ENCODE peak calls at places on chromosome 12, in four cellular contexts. B is K562, J is GM12878, N is H1. T is an unnamed sample.

GRCh38 chr12:43009307-43009706 is 419.8 kb upstream of the PRICKLE1 start:
- DNase-seq in J (no peak), B (peak; percentile 8), N (no peak), T (no peak)

GRCh38 chr12:85829391-85829790 is 6.8 kb downstream of the RASSF9 start:
- DNase-seq in J (no peak), B (no peak), N (no peak), T (no peak)

GRCh38 chr12:57761391-57761998 is 5.4 kb downstream of the CYP27B1 start:
- DNase-seq in N (no peak), B (no peak), J (no peak), T (no peak)

GRCh38 chr12:111753144-111753881 is 13.4 kb upstream of the ALDH2 start:
- DNase-seq in N (peak; percentile 80), J (no peak), B (peak; percentile 87), T (peak; percentile 2)

GRCh38 chr12:18158774-18159557 is 69.0 kb upstream of the RERGL start:
- DNase-seq in B (peak; percentile 37), J (no peak), N (peak; percentile 54), T (no peak)

GRCh38 chr12:13099066-13099909 is 4.2 kb downstream of the GSG1 start:
- DNase-seq in B (no peak), J (no peak), N (no peak), T (no peak)

GRCh38 chr12:111881712-111882111 is 39.7 kb downstream of the MAPKAPK5 start:
- DNase-seq in B (no peak), J (no peak), N (no peak), T (no peak)

GRCh38 chr12:68428724-68429580 is 96.8 kb upstream of the MDM1 start:
- DNase-seq in B (no peak), N (no peak), J (no peak), T (no peak)

GRCh38 chr12:52433501-52434095 is 573 bp downstream of the KRT75 start:
- DNase-seq in N (no peak), J (no peak), B (no peak), T (no peak)

GRCh38 chr12:79156846-79157463 is 292.4 kb downstream of the SYT1 start:
- DNase-seq in J (no peak), N (no peak), B (no peak), T (no peak)

GRCh38 chr12:54229624-54230212 is 40.9 kb upstream of the SMUG1 start:
- DNase-seq in N (no peak), B (no peak), J (no peak), T (peak; percentile 60)

GRCh38 chr12:90290980-90291975 is 582.6 kb upstream of the ATP2B1 start:
- DNase-seq in J (no peak), N (no peak), B (no peak), T (no peak)

GRCh38 chr12:52221912-52222457 is 11.1 kb upstream of the KRT7 start:
- DNase-seq in N (peak; percentile 96), B (peak; percentile 56), J (no peak), T (peak; percentile 67)

GRCh38 chr12:130590685-130591084 is 125.4 kb downstream of the RIMBP2 start:
- DNase-seq in B (no peak), J (no peak), N (no peak), T (no peak)

GRCh38 chr12:66032739-66033138 is 97.8 kb downstream of the LLPH start:
- DNase-seq in B (no peak), J (no peak), N (no peak), T (no peak)

GRCh38 chr12:66036317-66036716 is 94.2 kb downstream of the LLPH start:
- DNase-seq in J (no peak), B (no peak), N (no peak), T (peak; percentile 82)

GRCh38 chr12:66030217-66030781 is 100.3 kb downstream of the LLPH start:
- DNase-seq in J (no peak), B (no peak), N (no peak), T (no peak)

GRCh38 chr12:66035289-66035961 is 95.1 kb downstream of the LLPH start:
- DNase-seq in N (no peak), J (no peak), B (no peak), T (peak; percentile 68)
- TF ChIP-seq EGR1 in N (no peak), J (no peak), B (no peak), T (no peak)

DNA sequence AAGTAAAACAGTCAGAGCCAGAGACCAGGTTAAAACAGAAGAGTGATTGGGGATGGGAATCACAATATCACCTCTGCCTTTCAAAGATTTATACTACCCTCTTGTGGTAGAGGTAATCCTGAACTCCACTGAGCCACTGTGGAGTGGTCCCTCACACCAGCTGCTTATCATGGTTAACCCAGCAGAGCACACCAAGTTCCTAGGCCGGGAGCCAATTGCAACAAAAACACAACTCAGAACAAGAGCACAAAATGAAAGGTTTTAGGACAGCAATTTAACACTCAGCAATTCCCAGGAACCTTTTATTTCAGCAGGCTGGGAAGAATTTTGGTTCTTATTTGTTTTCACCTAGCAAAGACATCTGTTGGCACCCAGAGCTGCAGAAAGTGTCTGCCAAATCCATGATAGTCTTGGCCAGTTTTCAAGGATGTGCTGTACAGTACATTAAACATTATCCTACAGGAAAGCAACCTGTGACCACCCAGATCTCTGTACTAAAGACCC is 220.5 kb upstream of the ATXN7L3B start:
- DNase-seq in B (peak; percentile 6), J (no peak), N (no peak), T (no peak)
- TF ChIP-seq EGR1 in B (no peak), J (no peak), N (no peak), T (no peak)

GRCh38 chr12:26853303-26854027 is 20.5 kb upstream of the ITPR2 start:
- DNase-seq in B (peak; percentile 53), N (peak; percentile 66), J (no peak), T (no peak)

GRCh38 chr12:26861690-26862089 is 28.7 kb upstream of the ITPR2 start:
- DNase-seq in B (no peak), J (no peak), N (no peak), T (no peak)

GRCh38 chr12:26854028-26854387 is 21.0 kb upstream of the ITPR2 start:
- DNase-seq in B (no peak), N (no peak), J (no peak), T (no peak)

GRCh38 chr12:26855337-26856089 is 22.5 kb upstream of the ITPR2 start:
- DNase-seq in N (no peak), B (no peak), J (no peak), T (no peak)

DNA sequence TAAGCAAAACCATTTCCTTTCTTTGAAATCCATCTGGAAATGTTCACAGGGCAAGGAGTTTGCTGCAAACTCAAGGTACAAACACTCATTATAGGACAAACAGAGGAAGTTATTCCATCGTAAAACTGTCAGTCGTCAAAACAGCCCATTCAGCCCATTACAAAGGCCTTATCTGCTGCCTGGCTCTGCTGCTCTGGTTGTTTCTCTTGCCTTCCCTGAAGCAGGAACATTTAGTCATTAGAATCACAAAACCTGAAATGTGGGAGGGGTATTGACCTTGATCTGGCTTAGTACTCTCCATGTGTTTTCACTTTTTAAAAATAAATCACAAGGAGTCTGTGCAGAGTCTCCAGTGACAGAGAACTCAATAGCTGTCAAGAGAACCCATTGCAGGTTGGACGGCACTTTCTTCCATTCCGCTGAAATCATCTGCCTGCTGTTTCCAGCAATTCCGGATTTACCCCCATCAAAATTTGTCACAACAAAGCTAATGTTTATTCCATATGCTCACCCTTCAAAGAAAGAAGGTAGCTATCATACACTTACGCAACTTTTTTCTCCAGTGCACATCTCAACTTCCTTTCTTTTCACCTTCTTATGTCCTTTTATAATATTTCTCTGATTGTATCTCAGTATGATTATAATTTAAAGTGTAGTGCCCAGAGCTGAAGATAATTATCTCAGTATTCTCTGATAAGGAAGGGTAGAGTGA is 24.6 kb upstream of the ITPR2 start:
- DNase-seq in B (no peak), J (no peak), N (no peak), T (no peak)
- TF ChIP-seq EGR1 in B (no peak), J (no peak), N (no peak), T (no peak)

GRCh38 chr12:23084236-23084995 is 459.4 kb downstream of the ETNK1 start:
- DNase-seq in B (peak; percentile 8), J (no peak), N (no peak), T (no peak)
- TF ChIP-seq EGR1 in B (no peak), J (no peak), N (no peak), T (no peak)